ENCODE peak calls at places on chromosomes 16 and 17, in nine cellular contexts. One of them, this sample, is unnamed.

GRCh38 chr17:81903896-81904599 is 2.0 kb downstream of the NPB start:
- DNase-seq in SK-N-MC: no peak
- DNase-seq in stomach: no peak
- DNase-seq in GM23248: no peak
- DNase-seq in body of pancreas: no peak
- DNase-seq in CD8-positive, alpha-beta T cell: no peak
- DNase-seq in heart right ventricle: peak; percentile 3
- DNase-seq in transverse colon: no peak
- DNase-seq in cardiac muscle cell: no peak
- DNase-seq in this sample: no peak

GRCh38 chr17:30113213-30113612 is 3.4 kb upstream of the NSRP1 start:
- DNase-seq in SK-N-MC: no peak
- DNase-seq in stomach: peak; percentile 65
- DNase-seq in GM23248: no peak
- DNase-seq in body of pancreas: no peak
- DNase-seq in CD8-positive, alpha-beta T cell: no peak
- DNase-seq in heart right ventricle: no peak
- DNase-seq in transverse colon: peak; percentile 79
- DNase-seq in cardiac muscle cell: no peak
- DNase-seq in this sample: no peak

GRCh38 chr16:27718767-27719445 is 169.0 kb downstream of the KATNIP start:
- DNase-seq in SK-N-MC: no peak
- DNase-seq in stomach: no peak
- DNase-seq in GM23248: no peak
- DNase-seq in body of pancreas: peak; percentile 30
- DNase-seq in CD8-positive, alpha-beta T cell: no peak
- DNase-seq in heart right ventricle: no peak
- DNase-seq in transverse colon: no peak
- DNase-seq in cardiac muscle cell: no peak
- DNase-seq in this sample: no peak

GRCh38 chr17:4463818-4464501 is 30.2 kb downstream of the SPNS3 start:
- DNase-seq in SK-N-MC: no peak
- DNase-seq in stomach: no peak
- DNase-seq in GM23248: no peak
- DNase-seq in body of pancreas: no peak
- DNase-seq in CD8-positive, alpha-beta T cell: no peak
- DNase-seq in heart right ventricle: peak; percentile 41
- DNase-seq in transverse colon: no peak
- DNase-seq in cardiac muscle cell: no peak
- DNase-seq in this sample: no peak

GRCh38 chr16:89378947-89379771 is 111.2 kb downstream of the ANKRD11 start:
- DNase-seq in SK-N-MC: no peak
- DNase-seq in stomach: no peak
- DNase-seq in GM23248: peak; percentile 73
- DNase-seq in body of pancreas: no peak
- DNase-seq in CD8-positive, alpha-beta T cell: no peak
- DNase-seq in heart right ventricle: no peak
- DNase-seq in transverse colon: no peak
- DNase-seq in cardiac muscle cell: no peak
- DNase-seq in this sample: no peak

GRCh38 chr16:53132406-53132805 is 77.6 kb downstream of the CHD9 start:
- DNase-seq in SK-N-MC: no peak
- DNase-seq in stomach: no peak
- DNase-seq in GM23248: peak; percentile 45
- DNase-seq in body of pancreas: no peak
- DNase-seq in CD8-positive, alpha-beta T cell: no peak
- DNase-seq in heart right ventricle: no peak
- DNase-seq in transverse colon: no peak
- DNase-seq in cardiac muscle cell: no peak
- DNase-seq in this sample: no peak

GRCh38 chr17:39194089-39194984 is 3.1 kb downstream of the CACNB1 start:
- DNase-seq in SK-N-MC: no peak
- DNase-seq in stomach: no peak
- DNase-seq in GM23248: peak; percentile 84
- DNase-seq in body of pancreas: peak; percentile 25
- DNase-seq in CD8-positive, alpha-beta T cell: no peak
- DNase-seq in heart right ventricle: peak; percentile 71
- DNase-seq in transverse colon: peak; percentile 31
- DNase-seq in cardiac muscle cell: peak; percentile 84
- DNase-seq in this sample: no peak

GRCh38 chr17:35243459-35244204 is 760 bp downstream of the SLFN5 start:
- DNase-seq in SK-N-MC: no peak
- DNase-seq in stomach: peak; percentile 49
- DNase-seq in GM23248: peak; percentile 86
- DNase-seq in body of pancreas: peak; percentile 52
- DNase-seq in CD8-positive, alpha-beta T cell: peak; percentile 51
- DNase-seq in heart right ventricle: peak; percentile 55
- DNase-seq in transverse colon: peak; percentile 55
- DNase-seq in cardiac muscle cell: peak; percentile 38
- DNase-seq in this sample: peak; percentile 45

GRCh38 chr17:71099003-71099710 is 929.8 kb downstream of the KCNJ2 start:
- DNase-seq in SK-N-MC: no peak
- DNase-seq in stomach: no peak
- DNase-seq in GM23248: peak; percentile 17
- DNase-seq in body of pancreas: no peak
- DNase-seq in CD8-positive, alpha-beta T cell: no peak
- DNase-seq in heart right ventricle: no peak
- DNase-seq in transverse colon: no peak
- DNase-seq in cardiac muscle cell: no peak
- DNase-seq in this sample: no peak

GRCh38 chr17:70329751-70330150 is 160.4 kb downstream of the KCNJ2 start:
- DNase-seq in SK-N-MC: no peak
- DNase-seq in stomach: no peak
- DNase-seq in GM23248: no peak
- DNase-seq in body of pancreas: no peak
- DNase-seq in CD8-positive, alpha-beta T cell: no peak
- DNase-seq in heart right ventricle: no peak
- DNase-seq in transverse colon: no peak
- DNase-seq in cardiac muscle cell: no peak
- DNase-seq in this sample: no peak

GRCh38 chr16:72091217-72091616 is 2.2 kb downstream of the TXNL4B start:
- DNase-seq in SK-N-MC: no peak
- DNase-seq in stomach: no peak
- DNase-seq in GM23248: no peak
- DNase-seq in body of pancreas: no peak
- DNase-seq in CD8-positive, alpha-beta T cell: no peak
- DNase-seq in heart right ventricle: no peak
- DNase-seq in transverse colon: no peak
- DNase-seq in cardiac muscle cell: no peak
- DNase-seq in this sample: no peak

GRCh38 chr17:27158390-27158789 is 135.5 kb upstream of the WSB1 start:
- DNase-seq in SK-N-MC: no peak
- DNase-seq in stomach: no peak
- DNase-seq in GM23248: no peak
- DNase-seq in body of pancreas: no peak
- DNase-seq in CD8-positive, alpha-beta T cell: no peak
- DNase-seq in heart right ventricle: no peak
- DNase-seq in transverse colon: no peak
- DNase-seq in cardiac muscle cell: no peak
- DNase-seq in this sample: no peak

DNA sequence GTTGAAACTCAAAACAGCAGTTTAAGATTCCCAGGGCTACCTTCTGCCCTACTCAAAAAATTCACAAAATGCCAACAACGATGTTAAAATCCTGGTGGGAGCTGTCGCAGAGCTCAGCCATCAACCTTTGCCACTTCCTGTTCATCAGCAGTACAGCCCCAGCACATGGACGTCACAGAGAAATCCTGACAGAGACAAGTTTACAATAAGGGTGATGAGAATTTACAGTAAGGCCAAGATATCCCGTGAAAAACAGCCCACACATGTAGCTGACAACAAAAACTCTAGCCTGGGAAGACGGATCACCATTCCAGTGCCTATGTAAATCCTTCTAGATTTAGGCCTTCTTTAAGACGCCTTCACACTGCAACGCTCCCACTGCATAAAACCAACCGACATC is 18.8 kb downstream of the USP22 start:
- DNase-seq in SK-N-MC: no peak
- DNase-seq in stomach: no peak
- DNase-seq in GM23248: no peak
- DNase-seq in body of pancreas: no peak
- DNase-seq in CD8-positive, alpha-beta T cell: no peak
- DNase-seq in heart right ventricle: no peak
- DNase-seq in transverse colon: no peak
- DNase-seq in cardiac muscle cell: no peak
- DNase-seq in this sample: no peak
- H3K36me3 ChIP-seq in SK-N-MC: peaks cover 92% of the 10 kb centered on the region
- H3K36me3 ChIP-seq in stomach: peaks cover 90% of the 10 kb centered on the region
- H3K36me3 ChIP-seq in GM23248: peaks cover 55% of the 10 kb centered on the region
- H3K36me3 ChIP-seq in body of pancreas: peaks cover 29% of the 10 kb centered on the region
- H3K36me3 ChIP-seq in CD8-positive, alpha-beta T cell: peaks cover 55% of the 10 kb centered on the region
- H3K36me3 ChIP-seq in heart right ventricle: peaks cover 42% of the 10 kb centered on the region
- H3K36me3 ChIP-seq in transverse colon: no peaks in the 10 kb centered on the region
- H3K36me3 ChIP-seq in cardiac muscle cell: peaks cover 57% of the 10 kb centered on the region
- H3K36me3 ChIP-seq in this sample: peaks cover 57% of the 10 kb centered on the region

GRCh38 chr17:18318122-18318521 is 3.0 kb downstream of the SMCR8 start:
- DNase-seq in SK-N-MC: no peak
- DNase-seq in stomach: no peak
- DNase-seq in GM23248: peak; percentile 9
- DNase-seq in body of pancreas: no peak
- DNase-seq in CD8-positive, alpha-beta T cell: no peak
- DNase-seq in heart right ventricle: no peak
- DNase-seq in transverse colon: no peak
- DNase-seq in cardiac muscle cell: no peak
- DNase-seq in this sample: no peak

GRCh38 chr17:18318771-18319450 is 3.8 kb downstream of the SMCR8 start:
- DNase-seq in SK-N-MC: no peak
- DNase-seq in stomach: no peak
- DNase-seq in GM23248: peak; percentile 37
- DNase-seq in body of pancreas: no peak
- DNase-seq in CD8-positive, alpha-beta T cell: no peak
- DNase-seq in heart right ventricle: no peak
- DNase-seq in transverse colon: no peak
- DNase-seq in cardiac muscle cell: no peak
- DNase-seq in this sample: no peak

GRCh38 chr17:18315498-18316360 is 636 bp downstream of the SMCR8 start:
- DNase-seq in SK-N-MC: no peak
- DNase-seq in stomach: no peak
- DNase-seq in GM23248: no peak
- DNase-seq in body of pancreas: peak; percentile 41
- DNase-seq in CD8-positive, alpha-beta T cell: no peak
- DNase-seq in heart right ventricle: no peak
- DNase-seq in transverse colon: peak; percentile 23
- DNase-seq in cardiac muscle cell: no peak
- DNase-seq in this sample: no peak

GRCh38 chr17:18314731-18315497 is at the start of the genes SMCR8 and TOP3A:
- DNase-seq in SK-N-MC: peak; percentile 59
- DNase-seq in stomach: peak; percentile 97
- DNase-seq in GM23248: peak; percentile 99
- DNase-seq in body of pancreas: peak; percentile 98
- DNase-seq in CD8-positive, alpha-beta T cell: peak; percentile 96
- DNase-seq in heart right ventricle: peak; percentile 99
- DNase-seq in transverse colon: peak; percentile 98
- DNase-seq in cardiac muscle cell: peak; percentile 96
- DNase-seq in this sample: peak; percentile 98

GRCh38 chr17:18314059-18314730 is 599 bp downstream of the TOP3A start:
- DNase-seq in SK-N-MC: no peak
- DNase-seq in stomach: no peak
- DNase-seq in GM23248: peak; percentile 49
- DNase-seq in body of pancreas: no peak
- DNase-seq in CD8-positive, alpha-beta T cell: no peak
- DNase-seq in heart right ventricle: no peak
- DNase-seq in transverse colon: no peak
- DNase-seq in cardiac muscle cell: peak; percentile 29
- DNase-seq in this sample: no peak
- H3K36me3 ChIP-seq in SK-N-MC: peaks cover 30% of the 10 kb centered on the region
- H3K36me3 ChIP-seq in stomach: peaks cover 36% of the 10 kb centered on the region
- H3K36me3 ChIP-seq in GM23248: peaks cover 8% of the 10 kb centered on the region
- H3K36me3 ChIP-seq in body of pancreas: no peaks in the 10 kb centered on the region
- H3K36me3 ChIP-seq in CD8-positive, alpha-beta T cell: peaks cover 7% of the 10 kb centered on the region
- H3K36me3 ChIP-seq in heart right ventricle: no peaks in the 10 kb centered on the region
- H3K36me3 ChIP-seq in transverse colon: no peaks in the 10 kb centered on the region
- H3K36me3 ChIP-seq in cardiac muscle cell: peaks cover 4% of the 10 kb centered on the region
- H3K36me3 ChIP-seq in this sample: peaks cover 5% of the 10 kb centered on the region

GRCh38 chr17:45233423-45233924 is 11.8 kb downstream of the FMNL1 start:
- DNase-seq in SK-N-MC: no peak
- DNase-seq in stomach: no peak
- DNase-seq in GM23248: no peak
- DNase-seq in body of pancreas: no peak
- DNase-seq in CD8-positive, alpha-beta T cell: no peak
- DNase-seq in heart right ventricle: no peak
- DNase-seq in transverse colon: no peak
- DNase-seq in cardiac muscle cell: no peak
- DNase-seq in this sample: no peak

GRCh38 chr17:45234641-45235040 is 13.0 kb downstream of the FMNL1 start:
- DNase-seq in SK-N-MC: no peak
- DNase-seq in stomach: no peak
- DNase-seq in GM23248: no peak
- DNase-seq in body of pancreas: no peak
- DNase-seq in CD8-positive, alpha-beta T cell: no peak
- DNase-seq in heart right ventricle: no peak
- DNase-seq in transverse colon: no peak
- DNase-seq in cardiac muscle cell: peak; percentile 55
- DNase-seq in this sample: no peak

GRCh38 chr17:45237686-45238085 is 16.0 kb downstream of the FMNL1 start:
- DNase-seq in SK-N-MC: no peak
- DNase-seq in stomach: no peak
- DNase-seq in GM23248: no peak
- DNase-seq in body of pancreas: no peak
- DNase-seq in CD8-positive, alpha-beta T cell: no peak
- DNase-seq in heart right ventricle: no peak
- DNase-seq in transverse colon: no peak
- DNase-seq in cardiac muscle cell: no peak
- DNase-seq in this sample: no peak

GRCh38 chr17:45236002-45236606 is 14.4 kb downstream of the FMNL1 start:
- DNase-seq in SK-N-MC: no peak
- DNase-seq in stomach: no peak
- DNase-seq in GM23248: no peak
- DNase-seq in body of pancreas: no peak
- DNase-seq in CD8-positive, alpha-beta T cell: no peak
- DNase-seq in heart right ventricle: no peak
- DNase-seq in transverse colon: no peak
- DNase-seq in cardiac muscle cell: no peak
- DNase-seq in this sample: no peak

GRCh38 chr17:45235071-45236001 is 13.7 kb downstream of the FMNL1 start:
- DNase-seq in SK-N-MC: peak; percentile 68
- DNase-seq in stomach: peak; percentile 83
- DNase-seq in GM23248: peak; percentile 75
- DNase-seq in body of pancreas: peak; percentile 76
- DNase-seq in CD8-positive, alpha-beta T cell: peak; percentile 71
- DNase-seq in heart right ventricle: peak; percentile 70
- DNase-seq in transverse colon: peak; percentile 83
- DNase-seq in cardiac muscle cell: peak; percentile 84
- DNase-seq in this sample: peak; percentile 55
- H3K36me3 ChIP-seq in SK-N-MC: no peaks in the 10 kb centered on the region
- H3K36me3 ChIP-seq in stomach: peaks cover under 1% of the 10 kb centered on the region
- H3K36me3 ChIP-seq in GM23248: no peaks in the 10 kb centered on the region
- H3K36me3 ChIP-seq in body of pancreas: no peaks in the 10 kb centered on the region
- H3K36me3 ChIP-seq in CD8-positive, alpha-beta T cell: peaks cover 40% of the 10 kb centered on the region
- H3K36me3 ChIP-seq in heart right ventricle: no peaks in the 10 kb centered on the region
- H3K36me3 ChIP-seq in transverse colon: no peaks in the 10 kb centered on the region
- H3K36me3 ChIP-seq in cardiac muscle cell: no peaks in the 10 kb centered on the region
- H3K36me3 ChIP-seq in this sample: peaks cover 71% of the 10 kb centered on the region

GRCh38 chr16:85459529-85460251 is 153.4 kb upstream of the GSE1 start:
- DNase-seq in SK-N-MC: no peak
- DNase-seq in stomach: peak; percentile 41
- DNase-seq in GM23248: no peak
- DNase-seq in body of pancreas: peak; percentile 65
- DNase-seq in CD8-positive, alpha-beta T cell: no peak
- DNase-seq in heart right ventricle: no peak
- DNase-seq in transverse colon: peak; percentile 64
- DNase-seq in cardiac muscle cell: peak; percentile 47
- DNase-seq in this sample: no peak
- H3K36me3 ChIP-seq in SK-N-MC: no peaks in the 10 kb centered on the region
- H3K36me3 ChIP-seq in stomach: no peaks in the 10 kb centered on the region
- H3K36me3 ChIP-seq in GM23248: no peaks in the 10 kb centered on the region
- H3K36me3 ChIP-seq in body of pancreas: no peaks in the 10 kb centered on the region
- H3K36me3 ChIP-seq in CD8-positive, alpha-beta T cell: no peaks in the 10 kb centered on the region
- H3K36me3 ChIP-seq in heart right ventricle: no peaks in the 10 kb centered on the region
- H3K36me3 ChIP-seq in transverse colon: no peaks in the 10 kb centered on the region
- H3K36me3 ChIP-seq in cardiac muscle cell: no peaks in the 10 kb centered on the region
- H3K36me3 ChIP-seq in this sample: no peaks in the 10 kb centered on the region

GRCh38 chr17:12547829-12548228 is 117.9 kb upstream of the MYOCD start:
- DNase-seq in SK-N-MC: no peak
- DNase-seq in stomach: no peak
- DNase-seq in GM23248: no peak
- DNase-seq in body of pancreas: no peak
- DNase-seq in CD8-positive, alpha-beta T cell: no peak
- DNase-seq in heart right ventricle: no peak
- DNase-seq in transverse colon: no peak
- DNase-seq in cardiac muscle cell: no peak
- DNase-seq in this sample: no peak
- H3K36me3 ChIP-seq in SK-N-MC: no peaks in the 10 kb centered on the region
- H3K36me3 ChIP-seq in stomach: no peaks in the 10 kb centered on the region
- H3K36me3 ChIP-seq in GM23248: no peaks in the 10 kb centered on the region
- H3K36me3 ChIP-seq in body of pancreas: no peaks in the 10 kb centered on the region
- H3K36me3 ChIP-seq in CD8-positive, alpha-beta T cell: no peaks in the 10 kb centered on the region
- H3K36me3 ChIP-seq in heart right ventricle: no peaks in the 10 kb centered on the region
- H3K36me3 ChIP-seq in transverse colon: no peaks in the 10 kb centered on the region
- H3K36me3 ChIP-seq in cardiac muscle cell: no peaks in the 10 kb centered on the region
- H3K36me3 ChIP-seq in this sample: no peaks in the 10 kb centered on the region

This sample was measured in effector memory CD4-positive, alpha-beta T cell.